ENCODE peak calls at places on chromosome 17, in four cellular contexts. H is psoas muscle, M is fibroblast of the aortic adventitia, C is AG09309. J is an unnamed sample.

GRCh38 chr17:82370471-82371332 is 863 bp upstream of the UTS2R start:
- DNase-seq in H (peak; percentile 52), M (peak; percentile 7), C (no peak), J (no peak)

GRCh38 chr17:34125010-34125409 is 130.1 kb upstream of the CCL2 start:
- DNase-seq in H (no peak), M (no peak), C (no peak), J (no peak)

GRCh38 chr17:41913798-41914197 is 5.0 kb downstream of the ACLY start:
- DNase-seq in H (no peak), M (peak; percentile 22), C (no peak), J (no peak)

GRCh38 chr17:16215002-16215272 is 397 bp downstream of the NCOR1 start:
- DNase-seq in H (peak; percentile 75), M (peak; percentile 25), C (no peak), J (no peak)

GRCh38 chr17:66221755-66222530 is 7.3 kb downstream of the APOH start:
- DNase-seq in H (no peak), M (no peak), C (no peak), J (no peak)

GRCh38 chr17:45116434-45117016 is 15.8 kb downstream of the PLCD3 start:
- DNase-seq in H (no peak), M (no peak), C (no peak), J (no peak)

GRCh38 chr17:56755310-56755709 is 78.4 kb downstream of the C17orf67 start:
- DNase-seq in H (no peak), M (no peak), C (no peak), J (no peak)

GRCh38 chr17:50935201-50936124 is 69.3 kb upstream of the TOB1 start:
- DNase-seq in H (peak; percentile 97), M (no peak), C (peak; percentile 73), J (no peak)

GRCh38 chr17:45334231-45334630 is 17.4 kb upstream of the MAP3K14 start:
- DNase-seq in H (no peak), M (no peak), C (no peak), J (no peak)

GRCh38 chr17:61310611-61311010 is 89.0 kb upstream of the TBX2 start:
- DNase-seq in H (no peak), M (no peak), C (no peak), J (no peak)

GRCh38 chr17:8384801-8385335 is 1.9 kb upstream of the RPL26 start:
- DNase-seq in H (no peak), M (peak; percentile 81), C (peak; percentile 67), J (peak; percentile 86)

GRCh38 chr17:44249501-44250246 is 18.3 kb downstream of the SLC4A1 start:
- DNase-seq in H (no peak), M (no peak), C (no peak), J (no peak)

GRCh38 chr17:18917506-18918032 is 34.4 kb upstream of the SLC5A10 start:
- DNase-seq in H (no peak), M (no peak), C (no peak), J (no peak)

GRCh38 chr17:29383687-29384086 is 6.5 kb upstream of the TAOK1 start:
- DNase-seq in H (no peak), M (no peak), C (no peak), J (peak; percentile 56)

GRCh38 chr17:73323622-73324455 is 12.0 kb upstream of the CDC42EP4 start:
- DNase-seq in H (peak; percentile 79), M (no peak), C (no peak), J (peak; percentile 88)

DNA sequence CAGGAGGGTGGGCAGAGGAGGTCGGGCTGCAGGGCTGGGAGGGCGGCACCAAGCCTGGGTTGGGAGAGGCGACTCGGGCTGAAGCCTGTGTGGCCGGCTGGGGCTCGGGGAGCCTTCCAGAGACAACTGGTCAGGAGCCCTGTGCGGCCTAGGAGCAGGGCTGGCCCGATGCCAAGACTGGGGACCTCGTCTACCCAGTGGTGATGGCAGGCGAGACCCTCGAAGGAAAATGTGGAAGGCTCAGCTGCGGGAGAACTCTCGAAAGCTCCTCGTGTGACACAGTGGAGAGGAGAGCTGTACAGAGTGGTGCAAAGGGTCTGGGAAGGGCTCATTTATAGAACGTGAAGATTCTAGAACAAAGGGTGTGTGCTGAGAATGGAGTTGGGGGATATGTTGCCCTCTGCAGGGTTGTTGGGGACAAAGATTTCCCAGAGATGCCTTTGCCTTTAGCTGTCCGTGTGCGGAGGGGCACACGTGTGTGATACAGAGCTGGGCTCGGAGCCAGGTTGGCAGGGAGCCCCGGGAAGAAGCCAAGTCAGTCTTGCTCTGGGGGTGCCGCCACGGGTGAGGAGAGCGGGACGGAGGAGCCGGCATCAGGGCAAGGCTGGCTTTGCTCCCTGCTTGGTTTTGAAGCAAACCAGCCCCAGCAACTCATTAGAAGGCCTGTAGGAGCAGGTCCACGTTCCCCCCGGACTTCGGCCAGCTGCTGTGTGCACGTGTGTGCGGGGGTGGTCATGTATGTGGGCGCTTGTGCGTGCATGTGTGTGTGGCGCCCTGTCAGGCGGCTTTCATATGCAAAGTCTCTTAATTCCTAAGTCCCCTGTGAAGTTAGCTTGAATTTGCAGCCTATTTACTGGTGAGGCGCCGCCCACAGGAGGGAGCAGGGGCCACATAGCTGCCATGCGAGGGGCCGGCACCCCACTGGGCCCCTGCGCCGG is 132.4 kb upstream of the CHMP6 start:
- DNase-seq in H (peak; percentile 92), M (peak; percentile 94), C (peak; percentile 75), J (peak; percentile 99)
- TF ChIP-seq CTCF in H (no peak), M (peak; percentile 44), C (peak; percentile 36), J (peak; percentile 37)

DNA sequence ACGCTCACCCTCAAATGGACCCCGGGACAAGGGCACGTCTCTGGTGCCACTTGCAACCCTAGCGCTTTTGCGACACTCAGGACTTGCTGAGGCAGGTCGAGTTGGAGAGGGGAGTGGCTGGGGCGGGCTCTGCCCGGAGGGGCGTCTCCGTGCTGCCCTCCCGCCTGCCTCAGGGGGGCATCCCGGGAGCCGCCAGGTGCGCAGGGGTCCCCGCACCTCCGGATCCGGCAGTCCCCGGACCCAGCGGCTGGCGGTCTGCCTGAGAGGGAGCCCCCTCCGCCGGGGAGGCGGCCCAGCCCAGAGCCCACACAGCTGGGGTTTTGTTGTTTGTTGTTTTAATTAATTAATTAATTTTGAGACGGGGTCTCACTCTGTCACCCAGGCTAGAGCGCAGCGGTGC is at the start of gene SLC52A1:
- DNase-seq in H (no peak), M (no peak), C (no peak), J (no peak)
- H3K4me3 ChIP-seq in H (peak within 1 kb of the TSS; percentile 23), M (no peak within 1 kb of the TSS), C (peak within 1 kb of the TSS; percentile 11), J (peak within 1 kb of the TSS; percentile 45)

DNA sequence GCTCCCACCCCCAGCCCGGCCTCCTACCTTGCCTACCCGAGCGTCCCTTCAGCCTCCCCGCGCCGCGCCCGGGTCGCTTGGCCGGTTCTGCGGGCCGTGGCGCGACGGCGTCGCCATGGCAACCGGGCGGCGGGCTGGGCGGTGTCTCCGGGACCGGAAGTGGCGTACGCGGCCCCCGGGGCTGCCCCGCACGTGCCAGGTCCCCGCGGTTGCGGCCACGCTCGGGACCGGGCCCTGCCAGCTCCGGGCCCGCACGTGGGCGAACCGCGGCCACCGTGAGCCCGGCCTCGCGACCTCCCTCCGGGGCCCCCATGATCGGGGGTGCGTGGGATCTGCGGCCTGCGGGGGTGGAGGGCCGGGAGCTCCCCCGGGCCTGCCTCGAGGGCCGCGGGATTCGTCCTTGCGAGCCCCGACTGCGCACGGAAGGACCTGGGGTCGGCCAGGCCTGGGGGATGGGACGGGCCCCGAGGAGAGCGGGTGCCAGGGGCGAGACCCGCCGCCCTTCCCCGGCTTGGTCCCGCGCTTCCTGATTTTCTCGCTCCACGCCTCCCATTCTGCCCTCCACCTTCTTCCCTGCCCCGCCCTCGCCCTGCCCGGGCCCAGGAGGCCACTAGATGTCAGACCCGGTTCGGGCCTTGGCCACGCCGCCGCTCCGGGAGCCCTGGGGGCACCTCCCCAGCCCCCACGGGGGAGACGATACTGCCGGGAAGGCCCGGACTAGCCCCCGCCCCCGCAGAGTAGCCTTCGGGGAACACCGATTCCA is at the start of gene CYB561:
- DNase-seq in H (peak; percentile 88), M (peak; percentile 54), C (no peak), J (peak; percentile 48)
- TF ChIP-seq CTCF in H (no peak), M (peak; percentile 27), C (peak; percentile 30), J (no peak)

GRCh38 chr17:76121932-76122383 is 18.4 kb upstream of the EXOC7 start:
- DNase-seq in H (peak; percentile 57), M (no peak), C (no peak), J (peak; percentile 56)
- H3K4me3 ChIP-seq in H (peak overlapping the region; percentile 64), M (peak overlapping the region; percentile 42), C (no peak overlapping the region), J (peak overlapping the region; percentile 20)

DNA sequence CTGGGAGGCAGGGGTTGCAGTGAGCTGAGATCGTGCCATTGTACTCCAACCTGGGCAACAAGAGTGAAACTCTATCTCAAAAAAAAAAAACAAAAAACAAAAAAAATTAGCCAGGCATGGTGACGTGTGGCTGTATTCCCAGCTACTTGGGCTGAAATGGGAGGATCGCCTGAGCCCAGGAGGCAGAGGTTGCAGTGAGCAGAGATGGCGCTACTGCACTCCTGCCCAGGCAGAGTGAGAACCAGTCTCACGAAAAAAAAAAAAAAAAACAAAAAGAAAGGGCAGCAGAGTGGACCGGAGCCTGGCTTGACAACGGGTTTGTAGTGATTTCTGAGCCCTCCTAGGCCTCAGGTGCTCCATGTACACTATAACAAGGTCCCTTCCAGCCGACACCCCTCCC is 33.1 kb downstream of the PEMT start:
- DNase-seq in H (no peak), M (no peak), C (no peak), J (no peak)
- TF ChIP-seq CTCF in H (no peak), M (no peak), C (no peak), J (no peak)

GRCh38 chr17:64774888-64775600 is 112.9 kb upstream of the SMURF2 start:
- DNase-seq in H (peak; percentile 5), M (no peak), C (no peak), J (no peak)

GRCh38 chr17:64771980-64772844 is 110.1 kb upstream of the SMURF2 start:
- DNase-seq in H (peak; percentile 40), M (no peak), C (no peak), J (no peak)

GRCh38 chr17:64772845-64773299 is 110.8 kb upstream of the SMURF2 start:
- DNase-seq in H (peak; percentile 31), M (no peak), C (no peak), J (no peak)

GRCh38 chr17:64773836-64774761 is 112.0 kb upstream of the SMURF2 start:
- DNase-seq in H (peak; percentile 63), M (peak; percentile 51), C (peak; percentile 20), J (peak; percentile 76)

DNA sequence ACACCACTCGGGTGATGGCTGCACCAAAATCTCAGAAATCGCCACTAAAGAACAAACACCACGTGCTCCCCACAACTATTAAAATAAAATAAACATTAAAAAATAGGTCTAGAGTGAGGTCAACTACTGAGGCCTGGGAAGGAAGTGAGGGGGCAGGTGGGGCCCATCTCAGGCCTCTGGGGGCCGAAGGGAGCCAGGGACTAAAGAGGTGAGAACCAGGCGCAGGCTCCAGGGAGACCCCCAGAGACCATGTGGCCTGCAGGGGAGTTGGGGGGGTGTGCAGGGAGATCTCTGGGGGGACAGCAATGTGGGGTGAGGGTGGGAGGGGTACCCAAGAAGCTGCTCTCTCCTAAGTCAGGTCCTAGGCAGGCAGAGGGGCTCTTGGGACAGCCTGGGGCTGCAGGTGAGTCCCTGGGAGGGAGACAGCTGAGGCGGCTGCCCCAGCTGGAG is 111.3 kb upstream of the SMURF2 start:
- DNase-seq in H (no peak), M (no peak), C (no peak), J (no peak)
- H3K4me3 ChIP-seq in H (no peak overlapping the region), M (no peak overlapping the region), C (no peak overlapping the region), J (no peak overlapping the region)

J was measured in foreskin fibroblast.